ENCODE peak calls at places on chromosomes 7 and 10, in five cellular contexts. N, K, B, O and M are unnamed samples.

GRCh38 chr7:50653997-50654425 is 88.8 kb upstream of the DDC start:
- DNase-seq in B (no peak), N (no peak), O (no peak), K (no peak), M (peak)

GRCh38 chr10:113922787-113923570 is 68.5 kb downstream of the NHLRC2 start:
- DNase-seq in N (no peak), O (peak), K (no peak), B (no peak), M (no peak)

GRCh38 chr7:146346096-146346495 is 229.5 kb downstream of the CNTNAP2 start:
- DNase-seq in B (no peak), K (no peak), N (no peak), O (no peak), M (no peak)

GRCh38 chr10:126135177-126135576 is 238.8 kb downstream of the FANK1 start:
- DNase-seq in N (no peak), B (no peak), K (no peak), O (no peak), M (no peak)

GRCh38 chr7:140653319-140654108 is 12.9 kb upstream of the DENND2A start:
- DNase-seq in N (peak), K (peak), B (peak), O (peak), M (no peak)

GRCh38 chr7:79357101-79357500 is 96.4 kb downstream of the MAGI2 start:
- DNase-seq in K (no peak), N (no peak), B (no peak), O (no peak), M (no peak)

GRCh38 chr7:71191766-71192165 is 59.8 kb downstream of the GALNT17 start:
- DNase-seq in K (no peak), N (no peak), O (no peak), B (no peak), M (no peak)

GRCh38 chr7:84264341-84264740 is 69.8 kb upstream of the SEMA3A start:
- DNase-seq in O (no peak), N (peak), K (no peak), B (no peak), M (no peak)

GRCh38 chr7:29285451-29285807 is 90.9 kb downstream of the CHN2 start:
- DNase-seq in N (peak), O (peak), B (peak), K (no peak), M (peak)

GRCh38 chr10:89480047-89480446 is 55.3 kb downstream of the SLC16A12 start:
- DNase-seq in B (no peak), N (peak), K (no peak), O (peak), M (no peak)

GRCh38 chr7:130880668-130881067 is 146.7 kb upstream of the KLF14 start:
- DNase-seq in K (no peak), B (no peak), N (no peak), O (no peak), M (no peak)